ENCODE peak calls at places on chromosome 5, in eight cellular contexts. One of them, this sample, is unnamed.

GRCh38 chr5:170896779-170897178 is 35.0 kb downstream of the RANBP17 start:
- DNase-seq in AG04450: no peak
- DNase-seq in COR-L47: no peak
- DNase-seq in caudate nucleus: no peak
- DNase-seq in kidney tubule cell: no peak
- DNase-seq in activated T-helper 9 cell treated with anti-CD3 and anti-CD28 coated beads, Interleukin-2, amount 50 U/mL, for 16 hours: no peak
- DNase-seq in fibroblast of lung: peak
- DNase-seq in activated T-cell treated with anti-CD3 and anti-CD28 coated beads, Interleukin-2, amount 50 U/mL, for 24 hours: no peak
- DNase-seq in this sample: peak

GRCh38 chr5:166172597-166172996 is 2118.8 kb upstream of the WWC1 start:
- DNase-seq in AG04450: no peak
- DNase-seq in COR-L47: no peak
- DNase-seq in caudate nucleus: no peak
- DNase-seq in kidney tubule cell: no peak
- DNase-seq in activated T-helper 9 cell treated with anti-CD3 and anti-CD28 coated beads, Interleukin-2, amount 50 U/mL, for 16 hours: no peak
- DNase-seq in fibroblast of lung: no peak
- DNase-seq in activated T-cell treated with anti-CD3 and anti-CD28 coated beads, Interleukin-2, amount 50 U/mL, for 24 hours: no peak
- DNase-seq in this sample: no peak

GRCh38 chr5:137565450-137565849 is 66.3 kb upstream of the SPOCK1 start:
- DNase-seq in AG04450: no peak
- DNase-seq in COR-L47: no peak
- DNase-seq in caudate nucleus: no peak
- DNase-seq in kidney tubule cell: no peak
- DNase-seq in activated T-helper 9 cell treated with anti-CD3 and anti-CD28 coated beads, Interleukin-2, amount 50 U/mL, for 16 hours: no peak
- DNase-seq in fibroblast of lung: no peak
- DNase-seq in activated T-cell treated with anti-CD3 and anti-CD28 coated beads, Interleukin-2, amount 50 U/mL, for 24 hours: no peak
- DNase-seq in this sample: no peak

GRCh38 chr5:164191240-164191639 is 685.8 kb downstream of the MAT2B start:
- DNase-seq in AG04450: no peak
- DNase-seq in COR-L47: no peak
- DNase-seq in caudate nucleus: no peak
- DNase-seq in kidney tubule cell: peak
- DNase-seq in activated T-helper 9 cell treated with anti-CD3 and anti-CD28 coated beads, Interleukin-2, amount 50 U/mL, for 16 hours: no peak
- DNase-seq in fibroblast of lung: peak
- DNase-seq in activated T-cell treated with anti-CD3 and anti-CD28 coated beads, Interleukin-2, amount 50 U/mL, for 24 hours: no peak
- DNase-seq in this sample: no peak

GRCh38 chr5:157744055-157745011 is 821 bp downstream of the LSM11 start:
- DNase-seq in AG04450: no peak
- DNase-seq in COR-L47: no peak
- DNase-seq in caudate nucleus: no peak
- DNase-seq in kidney tubule cell: peak
- DNase-seq in activated T-helper 9 cell treated with anti-CD3 and anti-CD28 coated beads, Interleukin-2, amount 50 U/mL, for 16 hours: peak
- DNase-seq in fibroblast of lung: no peak
- DNase-seq in activated T-cell treated with anti-CD3 and anti-CD28 coated beads, Interleukin-2, amount 50 U/mL, for 24 hours: peak
- DNase-seq in this sample: no peak

GRCh38 chr5:139658928-139659667 is 10.9 kb downstream of the CXXC5 start:
- DNase-seq in AG04450: no peak
- DNase-seq in COR-L47: no peak
- DNase-seq in caudate nucleus: no peak
- DNase-seq in kidney tubule cell: peak
- DNase-seq in activated T-helper 9 cell treated with anti-CD3 and anti-CD28 coated beads, Interleukin-2, amount 50 U/mL, for 16 hours: no peak
- DNase-seq in fibroblast of lung: peak
- DNase-seq in activated T-cell treated with anti-CD3 and anti-CD28 coated beads, Interleukin-2, amount 50 U/mL, for 24 hours: no peak
- DNase-seq in this sample: no peak

GRCh38 chr5:122576266-122577016 is 198.4 kb upstream of the SNX2 start:
- DNase-seq in AG04450: no peak
- DNase-seq in COR-L47: no peak
- DNase-seq in caudate nucleus: no peak
- DNase-seq in kidney tubule cell: no peak
- DNase-seq in activated T-helper 9 cell treated with anti-CD3 and anti-CD28 coated beads, Interleukin-2, amount 50 U/mL, for 16 hours: no peak
- DNase-seq in fibroblast of lung: no peak
- DNase-seq in activated T-cell treated with anti-CD3 and anti-CD28 coated beads, Interleukin-2, amount 50 U/mL, for 24 hours: no peak
- DNase-seq in this sample: no peak

GRCh38 chr5:119255571-119256356 is 100.1 kb upstream of the TNFAIP8 start:
- DNase-seq in AG04450: no peak
- DNase-seq in COR-L47: peak
- DNase-seq in caudate nucleus: no peak
- DNase-seq in kidney tubule cell: peak
- DNase-seq in activated T-helper 9 cell treated with anti-CD3 and anti-CD28 coated beads, Interleukin-2, amount 50 U/mL, for 16 hours: no peak
- DNase-seq in fibroblast of lung: no peak
- DNase-seq in activated T-cell treated with anti-CD3 and anti-CD28 coated beads, Interleukin-2, amount 50 U/mL, for 24 hours: no peak
- DNase-seq in this sample: no peak

GRCh38 chr5:137114529-137114928 is 384.6 kb downstream of the SPOCK1 start:
- DNase-seq in AG04450: no peak
- DNase-seq in COR-L47: no peak
- DNase-seq in caudate nucleus: no peak
- DNase-seq in kidney tubule cell: peak
- DNase-seq in activated T-helper 9 cell treated with anti-CD3 and anti-CD28 coated beads, Interleukin-2, amount 50 U/mL, for 16 hours: no peak
- DNase-seq in fibroblast of lung: no peak
- DNase-seq in activated T-cell treated with anti-CD3 and anti-CD28 coated beads, Interleukin-2, amount 50 U/mL, for 24 hours: no peak
- DNase-seq in this sample: no peak

This sample was measured in amygdala.